ENCODE peak calls at places on chromosomes 1 and 21, in four cellular contexts. U is HepG2, H is SK-N-SH, F is K562. A is an unnamed sample.

GRCh38 chr1:47469405-47469759 is 31.5 kb downstream of the FOXD2 start:
- DNase-seq in F (no peak), U (no peak), H (no peak), A (no peak)

GRCh38 chr1:248890549-248891498 is 15.2 kb upstream of the PGBD2 start:
- DNase-seq in F (peak; percentile 48), U (no peak), H (no peak), A (no peak)

GRCh38 chr1:19504796-19505693 is 19.7 kb upstream of the CAPZB start:
- DNase-seq in F (no peak), H (no peak), U (no peak), A (no peak)

GRCh38 chr1:162536511-162536910 is 25.0 kb upstream of the UAP1 start:
- DNase-seq in U (no peak), F (no peak), H (no peak), A (no peak)

GRCh38 chr1:22418852-22419480 is 32.7 kb upstream of the ZBTB40 start:
- DNase-seq in U (no peak), H (no peak), F (no peak), A (no peak)

GRCh38 chr1:91876040-91876470 is 9.9 kb downstream of the TGFBR3 start:
- DNase-seq in H (no peak), F (no peak), U (no peak), A (no peak)

GRCh38 chr1:156048663-156049258 is 4.8 kb downstream of the UBQLN4 start:
- DNase-seq in F (no peak), H (no peak), U (no peak), A (no peak)

GRCh38 chr1:168483531-168483930 is 60.3 kb downstream of the XCL2 start:
- DNase-seq in F (no peak), H (no peak), U (no peak), A (no peak)

GRCh38 chr1:229627003-229627402 is 956 bp downstream of the URB2 start:
- DNase-seq in U (no peak), H (no peak), F (no peak), A (no peak)

GRCh38 chr1:92951141-92951582 is 10.1 kb downstream of the DIPK1A start:
- DNase-seq in H (no peak), U (peak; percentile 92), F (peak; percentile 67), A (no peak)

GRCh38 chr1:228365321-228366061 is 41.1 kb downstream of the TRIM11 start:
- DNase-seq in H (no peak), F (no peak), U (no peak), A (peak; percentile 7)

GRCh38 chr1:99645199-99645598 is 714 bp upstream of the PALMD start:
- DNase-seq in U (peak; percentile 76), H (no peak), F (peak; percentile 53), A (no peak)

GRCh38 chr1:216705686-216706085 is 17.5 kb downstream of the ESRRG start:
- DNase-seq in U (no peak), H (peak; percentile 19), F (no peak), A (no peak)

GRCh38 chr1:43754892-43755291 is 47.6 kb downstream of the ST3GAL3 start:
- DNase-seq in H (no peak), U (no peak), F (no peak), A (no peak)

GRCh38 chr1:10225573-10225972 is 15.2 kb downstream of the KIF1B start:
- DNase-seq in H (no peak), U (no peak), F (no peak), A (no peak)

GRCh38 chr1:23466423-23466989 is 17.5 kb downstream of the ASAP3 start:
- DNase-seq in H (no peak), F (no peak), U (no peak), A (no peak)

GRCh38 chr21:32803651-32804050 is 32.1 kb upstream of the PAXBP1 start:
- DNase-seq in H (no peak), U (no peak), F (no peak), A (no peak)

GRCh38 chr1:42950146-42950480 is 8.6 kb downstream of the SLC2A1 start:
- DNase-seq in F (peak; percentile 34), H (no peak), U (no peak), A (no peak)

GRCh38 chr1:10451286-10451685 is 1.5 kb downstream of the CORT start:
- DNase-seq in F (no peak), U (no peak), H (peak; percentile 65), A (no peak)

GRCh38 chr1:40389871-40390560 is 16.5 kb downstream of the SMAP2 start:
- DNase-seq in F (no peak), U (peak; percentile 98), H (no peak), A (no peak)

GRCh38 chr1:88595355-88595754 is 88.7 kb upstream of the PKN2 start:
- DNase-seq in U (peak; percentile 65), H (no peak), F (peak; percentile 35), A (no peak)

GRCh38 chr1:11979453-11979817 is 809 bp upstream of the MFN2 start:
- DNase-seq in H (no peak), U (no peak), F (no peak), A (peak; percentile 33)

GRCh38 chr1:119326251-119326650 is 42.3 kb upstream of the HAO2 start:
- DNase-seq in F (no peak), H (no peak), U (no peak), A (no peak)

GRCh38 chr1:3618576-3618903 is 6.3 kb upstream of the TPRG1L start:
- DNase-seq in F (no peak), H (no peak), U (no peak), A (no peak)

GRCh38 chr1:206828765-206829164 is 36.7 kb upstream of the IL20 start:
- DNase-seq in H (no peak), F (no peak), U (no peak), A (no peak)

GRCh38 chr1:190413142-190413541 is 64.5 kb downstream of the BRINP3 start:
- DNase-seq in H (no peak), U (no peak), F (no peak), A (no peak)
- TF ChIP-seq FOXJ3 in H (no peak), U (no peak), F (no peak), A (no peak)

DNA sequence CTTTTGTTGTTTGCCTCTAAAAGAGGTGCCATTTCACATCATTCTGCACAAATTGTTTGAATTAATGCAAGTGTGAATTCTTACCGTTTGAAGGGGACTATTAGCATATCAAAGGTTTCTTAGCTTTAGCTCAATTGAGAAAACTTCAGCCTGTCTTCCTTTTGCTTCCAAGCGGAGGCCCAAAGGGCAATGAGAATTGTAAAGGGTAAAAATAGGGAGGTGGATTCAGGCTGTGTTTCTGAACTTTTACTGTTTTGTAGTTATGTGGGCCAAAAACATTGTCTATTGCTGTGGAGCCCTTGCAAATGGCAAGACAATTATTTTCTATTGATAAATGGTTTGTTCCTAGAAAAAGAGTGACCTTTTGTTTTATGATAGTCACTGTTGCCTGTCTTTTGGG is 3.6 kb downstream of the ADGRL2 start:
- DNase-seq in U (no peak), F (no peak), H (no peak), A (no peak)
- TF ChIP-seq FOXJ3 in U (no peak), F (no peak), H (no peak), A (no peak)

GRCh38 chr1:67336783-67337182 is 29.1 kb downstream of the IL12RB2 start:
- DNase-seq in H (no peak), U (no peak), F (peak; percentile 11), A (no peak)
- TF ChIP-seq FOXJ3 in H (no peak), U (no peak), F (no peak), A (no peak)

GRCh38 chr1:195604287-195604686 is 1004.0 kb downstream of the KCNT2 start:
- DNase-seq in F (no peak), U (no peak), H (no peak), A (no peak)
- TF ChIP-seq FOXJ3 in F (no peak), U (no peak), H (no peak), A (no peak)

GRCh38 chr1:211578640-211579433 is at the start of gene SLC30A1:
- DNase-seq in H (peak; percentile 100), F (peak; percentile 100), U (peak; percentile 93), A (peak; percentile 99)

GRCh38 chr1:211583011-211583995 is 4.3 kb upstream of the SLC30A1 start:
- DNase-seq in F (peak; percentile 60), H (no peak), U (no peak), A (no peak)

GRCh38 chr1:211580303-211580687 is 1.3 kb upstream of the SLC30A1 start:
- DNase-seq in H (no peak), U (no peak), F (no peak), A (no peak)

GRCh38 chr1:211579434-211580302 is 707 bp upstream of the SLC30A1 start:
- DNase-seq in H (no peak), U (peak; percentile 87), F (peak; percentile 94), A (no peak)

DNA sequence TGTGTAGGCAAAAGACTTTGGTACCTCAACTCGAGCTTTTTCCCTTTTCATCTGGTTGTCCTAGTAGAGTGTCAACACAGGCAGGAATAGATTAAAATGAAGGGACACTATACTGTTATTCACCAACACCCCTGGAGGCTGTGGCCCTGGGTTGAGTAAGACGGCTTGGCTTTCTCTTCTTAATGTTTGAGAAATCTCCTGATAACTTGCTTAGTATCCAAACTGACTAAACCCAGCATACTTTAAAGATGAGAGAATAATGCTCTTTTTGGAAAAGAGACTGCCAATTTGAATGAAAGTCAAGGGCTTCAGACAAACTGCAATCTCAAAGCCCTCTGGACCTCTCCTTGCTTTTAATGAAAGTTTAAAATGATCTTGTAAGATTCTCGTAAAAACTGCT is 2.6 kb upstream of the SLC30A1 start:
- DNase-seq in F (no peak), H (no peak), U (no peak), A (no peak)
- TF ChIP-seq FOXJ3 in F (no peak), H (no peak), U (no peak), A (no peak)

GRCh38 chr21:46215436-46216131 is 13.0 kb downstream of the LSS start:
- DNase-seq in U (no peak), F (no peak), H (no peak), A (no peak)
- TF ChIP-seq FOXJ3 in U (no peak), F (no peak), H (no peak), A (no peak)

GRCh38 chr1:172845865-172846264 is 187.0 kb downstream of the FASLG start:
- DNase-seq in U (no peak), H (no peak), F (no peak), A (no peak)

GRCh38 chr1:172851871-172852270 is 193.0 kb downstream of the FASLG start:
- DNase-seq in F (no peak), U (no peak), H (no peak), A (no peak)

GRCh38 chr1:172855841-172856382 is 194.8 kb downstream of the TNFSF18 start:
- DNase-seq in H (no peak), F (no peak), U (no peak), A (peak; percentile 17)

GRCh38 chr1:172849653-172850052 is 190.8 kb downstream of the FASLG start:
- DNase-seq in F (no peak), U (no peak), H (no peak), A (no peak)

DNA sequence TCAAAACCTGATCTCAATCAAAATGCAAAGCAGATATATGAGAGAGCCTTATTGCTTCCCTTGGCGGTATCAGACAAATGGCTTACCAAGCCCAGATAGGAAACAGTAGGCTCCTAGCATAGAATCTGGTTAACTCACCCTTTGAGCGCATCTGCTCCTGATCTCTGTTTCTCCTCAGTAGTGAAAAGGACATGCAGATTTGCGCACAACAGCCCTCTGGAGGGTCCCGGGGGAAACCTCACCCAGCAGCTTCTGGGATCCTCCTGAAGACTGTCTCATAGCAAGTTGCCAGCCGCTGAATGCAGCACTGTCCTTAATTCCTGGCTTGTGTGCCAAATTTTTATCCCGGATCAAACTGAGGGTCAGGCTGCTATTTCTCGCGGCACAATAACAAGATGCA is 192.2 kb downstream of the FASLG start:
- DNase-seq in H (peak; percentile 7), U (no peak), F (no peak), A (peak; percentile 18)
- TF ChIP-seq FOXJ3 in H (no peak), U (no peak), F (no peak), A (no peak)